ENCODE peak calls at places on chromosomes 5 and 9, in nine cellular contexts. W is PC-9; E is prostate gland; N is AG04450; Z is mammary epithelial cell; L is CD8-positive, alpha-beta memory T cell; G is lung; F is WERI-Rb-1; A is H1. R is an unnamed sample.

GRCh38 chr5:37323607-37324006 is 47.3 kb downstream of the NUP155 start:
- DNase-seq in N (no peak), W (no peak), L (no peak), E (no peak), G (no peak), A (no peak), F (no peak), Z (no peak), R (no peak)

GRCh38 chr5:69033690-69034089 is 60.1 kb upstream of the SLC30A5 start:
- DNase-seq in A (no peak), W (no peak), N (no peak), F (no peak), E (no peak), Z (no peak), G (no peak), L (no peak), R (no peak)

GRCh38 chr9:4020038-4020746 is 279.7 kb downstream of the GLIS3 start:
- DNase-seq in F (no peak), N (no peak), A (no peak), Z (no peak), L (no peak), G (no peak), E (no peak), W (peak), R (no peak)

GRCh38 chr9:35599763-35600604 is 5.1 kb upstream of the TESK1 start:
- DNase-seq in W (no peak), Z (no peak), E (no peak), G (no peak), N (no peak), A (peak), F (no peak), L (no peak), R (no peak)

GRCh38 chr5:140633081-140633471 is at the start of gene CD14:
- DNase-seq in A (no peak), G (peak), W (peak), Z (peak), E (no peak), L (no peak), N (no peak), F (peak), R (peak)

GRCh38 chr5:173324115-173325001 is 3.9 kb downstream of the STC2 start:
- DNase-seq in G (peak), W (no peak), L (no peak), F (no peak), N (peak), Z (no peak), E (no peak), A (no peak), R (peak)

GRCh38 chr9:103037508-103038477 is 42.7 kb downstream of the CYLC2 start:
- DNase-seq in W (no peak), E (no peak), A (no peak), F (no peak), Z (no peak), N (no peak), G (no peak), L (no peak), R (no peak)

GRCh38 chr5:80406980-80407734 is 707 bp upstream of the ZFYVE16 start:
- DNase-seq in L (no peak), N (no peak), W (no peak), G (no peak), E (peak), Z (peak), A (no peak), F (peak), R (peak)

GRCh38 chr9:77926314-77926959 is 105.2 kb downstream of the GNAQ start:
- DNase-seq in E (no peak), N (no peak), G (no peak), A (no peak), Z (peak), L (no peak), F (no peak), W (peak), R (no peak)

GRCh38 chr5:87081511-87082372 is 185.9 kb upstream of the RASA1 start:
- DNase-seq in F (no peak), Z (no peak), N (no peak), E (no peak), G (peak), W (no peak), A (no peak), L (peak), R (no peak)

GRCh38 chr9:12771891-12772290 is 2.9 kb upstream of the LURAP1L start:
- DNase-seq in A (no peak), W (peak), E (no peak), G (no peak), Z (peak), L (no peak), N (no peak), F (no peak), R (no peak)

GRCh38 chr5:84642324-84642723 is 257.6 kb upstream of the EDIL3 start:
- DNase-seq in W (no peak), Z (no peak), N (no peak), E (no peak), G (no peak), F (no peak), A (no peak), L (no peak), R (no peak)

GRCh38 chr9:37915911-37916470 is 12.1 kb upstream of the SLC25A51 start:
- DNase-seq in L (no peak), G (no peak), Z (no peak), W (no peak), A (no peak), F (no peak), E (no peak), N (no peak), R (peak)

GRCh38 chr9:37917801-37918664 is 14.1 kb upstream of the SLC25A51 start:
- DNase-seq in G (no peak), A (no peak), L (no peak), F (no peak), W (no peak), N (no peak), E (no peak), Z (no peak), R (peak)

GRCh38 chr9:37918665-37919165 is 14.8 kb upstream of the SLC25A51 start:
- DNase-seq in G (no peak), W (no peak), N (no peak), E (no peak), A (no peak), Z (no peak), L (no peak), F (no peak), R (peak)

GRCh38 chr9:37916471-37917314 is 12.8 kb upstream of the SLC25A51 start:
- DNase-seq in A (no peak), E (no peak), W (no peak), Z (no peak), N (no peak), G (no peak), L (no peak), F (no peak), R (peak)

GRCh38 chr9:37917315-37917731 is 13.4 kb upstream of the SLC25A51 start:
- DNase-seq in A (no peak), F (no peak), E (no peak), N (no peak), L (no peak), W (no peak), Z (no peak), G (no peak), R (peak)
- H3K27ac ChIP-seq in A (no peak), F (no peak), E (no peak), N (no peak), L (no peak), W (no peak), Z (no peak), G (peak), R (peak)

GRCh38 chr9:135887021-135887507 is 20.3 kb downstream of the CAMSAP1 start:
- DNase-seq in W (no peak), N (no peak), Z (peak), A (no peak), L (no peak), E (no peak), F (peak), G (no peak), R (no peak)

GRCh38 chr9:135884328-135885035 is 22.9 kb downstream of the CAMSAP1 start:
- DNase-seq in L (no peak), W (no peak), F (no peak), G (no peak), E (no peak), N (no peak), Z (no peak), A (no peak), R (no peak)

GRCh38 chr9:135887585-135888050 is 19.7 kb downstream of the CAMSAP1 start:
- DNase-seq in F (peak), W (no peak), A (peak), Z (no peak), E (no peak), L (peak), G (no peak), N (no peak), R (no peak)

GRCh38 chr9:135885100-135885853 is 22.1 kb downstream of the CAMSAP1 start:
- DNase-seq in G (no peak), A (no peak), E (no peak), L (no peak), F (no peak), Z (no peak), N (no peak), W (no peak), R (no peak)

DNA sequence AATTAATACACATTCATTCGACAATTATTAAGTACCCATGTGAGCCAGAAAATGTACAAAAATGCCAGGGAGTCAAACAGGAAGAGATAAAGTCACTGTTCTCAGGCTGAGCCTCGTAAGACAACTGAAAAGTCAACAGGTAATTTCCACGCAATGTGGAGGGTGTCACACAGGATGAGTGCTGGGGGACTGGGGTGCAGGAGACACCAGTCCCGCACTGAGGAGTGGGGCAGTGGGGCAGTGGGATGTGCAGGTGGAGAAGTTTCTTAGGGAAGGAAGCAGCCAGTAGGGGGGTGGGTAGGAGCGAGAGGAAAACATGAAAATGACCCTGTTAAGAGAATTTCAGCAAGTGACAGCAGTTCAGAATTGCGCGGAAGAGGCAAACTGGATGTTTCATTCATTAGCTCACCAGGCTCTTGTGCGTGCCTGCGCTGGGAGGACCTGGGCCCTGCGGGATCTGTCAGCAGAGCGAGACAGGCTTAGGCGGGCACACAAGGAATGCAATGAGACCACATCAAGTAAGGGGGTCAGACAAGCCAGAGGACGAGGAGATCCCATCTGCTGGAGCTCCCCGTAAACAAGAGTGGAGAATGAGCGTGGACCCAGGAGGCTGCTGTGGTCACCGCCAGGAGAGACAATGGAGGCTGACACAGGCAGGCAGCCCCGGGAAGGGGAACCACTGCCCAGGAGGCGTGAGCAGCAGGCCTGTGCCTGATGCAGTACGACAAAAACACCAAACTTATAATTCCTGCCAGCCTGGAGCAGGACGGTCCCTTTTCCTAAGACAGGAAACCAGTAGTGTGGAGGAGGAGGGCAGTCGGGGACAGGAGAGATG is 21.0 kb downstream of the CAMSAP1 start:
- DNase-seq in N (no peak), G (no peak), L (no peak), A (no peak), Z (peak), F (no peak), E (no peak), W (no peak), R (no peak)
- H3K27ac ChIP-seq in N (peak), G (no peak), L (no peak), A (no peak), Z (peak), F (peak), E (no peak), W (no peak), R (no peak)

DNA sequence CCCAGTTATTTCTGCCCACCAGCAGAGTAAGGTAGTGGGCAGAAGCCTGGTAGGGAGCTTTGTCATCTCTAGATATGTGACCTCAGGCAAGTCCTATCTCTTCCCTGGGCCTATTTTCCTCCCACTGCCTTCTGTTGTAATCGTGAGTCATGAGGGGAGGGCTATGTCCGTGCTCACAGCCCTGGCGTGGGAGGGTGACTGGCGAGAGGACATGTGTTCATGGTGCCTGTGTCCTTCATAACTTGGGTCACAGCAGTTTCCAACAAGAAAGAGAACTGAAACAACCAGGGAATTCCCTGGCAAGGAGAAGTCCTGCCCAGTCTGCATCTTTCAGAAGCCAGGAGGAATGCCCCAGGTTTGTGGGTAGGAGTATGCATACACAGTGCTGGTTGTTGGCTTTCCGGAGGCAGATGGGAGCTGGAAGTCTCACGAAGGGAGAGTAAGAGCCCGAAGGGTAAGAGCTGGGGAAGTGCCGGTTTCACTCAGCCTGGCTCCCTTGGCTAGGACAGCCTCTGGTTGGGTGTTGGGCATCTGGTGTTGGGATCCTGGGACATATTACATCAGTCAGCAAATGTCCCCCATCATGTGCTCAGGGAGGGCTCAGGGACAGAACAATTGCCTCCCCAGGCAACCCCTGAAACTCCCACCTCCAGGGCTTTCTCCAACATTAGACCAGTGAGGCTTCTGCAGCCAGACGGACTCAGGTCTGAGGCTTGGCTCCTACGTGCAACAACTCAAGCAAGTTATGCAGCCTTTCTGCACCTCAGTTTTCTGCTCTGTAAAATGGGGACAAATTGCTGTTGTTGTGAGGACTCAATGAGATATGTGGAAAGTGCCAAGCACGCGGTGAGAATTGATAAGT is 4.3 kb upstream of the TIFAB start:
- DNase-seq in W (peak), F (no peak), L (no peak), N (no peak), Z (peak), E (no peak), G (peak), A (no peak), R (peak)
- H3K27ac ChIP-seq in W (no peak), F (no peak), L (peak), N (peak), Z (peak), E (no peak), G (no peak), A (no peak), R (no peak)

DNA sequence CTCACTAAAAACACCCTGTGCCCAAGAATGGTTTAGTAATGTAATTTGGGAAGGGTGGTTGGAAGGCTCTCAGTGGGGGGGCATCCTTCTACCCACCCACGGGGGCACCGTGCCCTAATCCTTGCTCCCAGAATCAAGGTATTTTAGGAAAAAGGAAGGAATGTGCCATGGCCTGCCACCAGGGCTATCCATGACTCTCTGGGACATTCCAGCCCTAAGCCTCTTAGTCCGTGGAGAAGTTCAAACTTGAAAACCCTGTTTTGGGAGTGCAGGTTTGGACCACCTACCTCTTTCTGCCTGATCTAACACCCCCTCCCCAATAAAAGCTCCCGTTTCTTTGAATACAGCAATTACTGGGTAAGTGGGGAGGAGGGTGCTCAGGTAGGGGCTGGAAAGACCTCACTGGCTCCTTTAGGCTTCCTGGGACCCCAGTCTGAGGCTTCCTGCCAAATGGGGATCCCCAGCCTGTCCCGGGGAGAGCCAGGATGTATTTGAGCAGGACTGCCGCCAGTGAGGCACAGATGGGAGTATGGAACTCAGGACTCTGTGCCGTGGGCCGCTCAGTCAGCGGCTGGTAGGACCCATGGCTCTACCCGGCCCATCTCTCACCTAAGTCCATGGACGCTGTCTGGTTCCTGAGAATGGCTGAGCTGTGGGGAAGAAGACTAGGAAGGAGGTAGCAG is 3.6 kb upstream of the PITX1 start:
- DNase-seq in L (no peak), A (no peak), N (no peak), Z (no peak), G (no peak), F (no peak), E (no peak), W (no peak), R (no peak)
- H3K27ac ChIP-seq in L (no peak), A (no peak), N (no peak), Z (no peak), G (no peak), F (no peak), E (peak), W (no peak), R (no peak)

GRCh38 chr9:72924116-72924790 is 28.6 kb downstream of the ALDH1A1 start:
- DNase-seq in G (no peak), A (no peak), N (no peak), F (no peak), E (no peak), Z (peak), L (no peak), W (no peak), R (no peak)
- H3K27ac ChIP-seq in G (no peak), A (no peak), N (no peak), F (no peak), E (no peak), Z (no peak), L (no peak), W (no peak), R (no peak)